ENCODE peak calls at places on chromosomes 12 and 14, in six cellular contexts. J, I, Z, H, F and X are unnamed samples.

GRCh38 chr14:50318031-50318626 is 6.0 kb downstream of the DMAC2L start:
- DNase-seq in J (peak), I (no peak), Z (no peak), H (no peak), F (peak), X (no peak)

GRCh38 chr14:67765192-67765834 is 51.1 kb downstream of the ZFYVE26 start:
- DNase-seq in J (no peak), I (no peak), Z (no peak), H (no peak), F (no peak), X (no peak)

GRCh38 chr14:90830931-90831701 is 14.9 kb upstream of the TTC7B start:
- DNase-seq in J (no peak), I (no peak), Z (no peak), H (no peak), F (no peak), X (no peak)

GRCh38 chr12:89085421-89085820 is 266.9 kb downstream of the DUSP6 start:
- DNase-seq in J (no peak), I (no peak), Z (no peak), H (no peak), F (peak), X (no peak)

GRCh38 chr14:100696590-100696989 is 30.1 kb upstream of the DLK1 start:
- DNase-seq in J (no peak), I (no peak), Z (peak), H (no peak), F (no peak), X (no peak)

GRCh38 chr14:61875483-61875882 is 113.3 kb downstream of the SNAPC1 start:
- DNase-seq in J (no peak), I (no peak), Z (no peak), H (no peak), F (no peak), X (no peak)

GRCh38 chr12:124456652-124457152 is 110.7 kb downstream of the NCOR2 start:
- DNase-seq in J (no peak), I (peak), Z (no peak), H (peak), F (no peak), X (peak)

GRCh38 chr12:12442548-12443071 is 85.7 kb downstream of the BORCS5 start:
- DNase-seq in J (peak), I (no peak), Z (no peak), H (no peak), F (peak), X (no peak)

GRCh38 chr12:49019435-49020317 is 1.1 kb upstream of the PRKAG1 start:
- DNase-seq in J (peak), I (no peak), Z (peak), H (no peak), F (peak), X (no peak)

GRCh38 chr12:109962388-109962787 is 33.8 kb downstream of the GIT2 start:
- DNase-seq in J (no peak), I (no peak), Z (no peak), H (no peak), F (no peak), X (no peak)

GRCh38 chr12:5073054-5073453 is 29.4 kb downstream of the KCNA5 start:
- DNase-seq in J (no peak), I (no peak), Z (no peak), H (no peak), F (no peak), X (no peak)

GRCh38 chr12:83210933-83211332 is 524.2 kb downstream of the TMTC2 start:
- DNase-seq in J (no peak), I (no peak), Z (no peak), H (no peak), F (no peak), X (no peak)

GRCh38 chr14:35898217-35898775 is 72.2 kb downstream of the BRMS1L start:
- DNase-seq in J (no peak), I (no peak), Z (peak), H (no peak), F (no peak), X (no peak)

GRCh38 chr12:48292030-48292429 is 58.7 kb downstream of the ZNF641 start:
- DNase-seq in J (no peak), I (no peak), Z (no peak), H (no peak), F (no peak), X (no peak)

GRCh38 chr14:51092965-51093364 is 1.9 kb downstream of the TRIM9 start:
- DNase-seq in J (no peak), I (no peak), Z (no peak), H (no peak), F (no peak), X (no peak)

GRCh38 chr12:56315256-56315625 is 547 bp downstream of the CNPY2 start:
- DNase-seq in J (no peak), I (no peak), Z (no peak), H (no peak), F (peak), X (no peak)

GRCh38 chr12:124993568-124994434 is at the start of gene BRI3BP:
- DNase-seq in J (peak), I (peak), Z (peak), H (peak), F (peak), X (peak)

GRCh38 chr12:81888961-81889360 is 129.8 kb upstream of the PPFIA2 start:
- DNase-seq in J (no peak), I (no peak), Z (no peak), H (no peak), F (no peak), X (no peak)

GRCh38 chr14:64857979-64858740 is 21.5 kb downstream of the SPTB start:
- DNase-seq in J (no peak), I (no peak), Z (no peak), H (no peak), F (no peak), X (no peak)

GRCh38 chr12:57006809-57007475 is 596 bp upstream of the ZBTB39 start:
- DNase-seq in J (no peak), I (no peak), Z (no peak), H (no peak), F (no peak), X (no peak)

GRCh38 chr12:108955225-108955835 is 65.5 kb downstream of the SVOP start:
- DNase-seq in J (peak), I (no peak), Z (no peak), H (no peak), F (peak), X (no peak)

GRCh38 chr14:92458959-92459478 is 54.6 kb upstream of the RIN3 start:
- DNase-seq in J (no peak), I (no peak), Z (no peak), H (no peak), F (no peak), X (no peak)

GRCh38 chr12:129530517-129530916 is 373.3 kb downstream of the TMEM132D start:
- DNase-seq in J (no peak), I (no peak), Z (no peak), H (no peak), F (no peak), X (no peak)

GRCh38 chr12:76424941-76425340 is 76.7 kb upstream of the BBS10 start:
- DNase-seq in J (no peak), I (no peak), Z (no peak), H (no peak), F (no peak), X (no peak)

GRCh38 chr14:30921305-30921704 is 46.9 kb downstream of the COCH start:
- DNase-seq in J (peak), I (no peak), Z (no peak), H (no peak), F (no peak), X (no peak)